ENCODE peak calls at places on chromosome 4, in five cellular contexts. One of them, this sample, is unnamed.
A peak's percentile ranks its signal among the peaks of the same experiment; 100 is the strongest.

GRCh38 chr4:28373601-28374000 is 1513.0 kb downstream of the STIM2 start:
- DNase-seq in bronchial epithelial cell: peak; percentile 90
- DNase-seq in NCI-H345: no peak
- DNase-seq in stimulated activated effector memory CD8-positive, alpha-beta T cell treated with anti-CD3 and anti-CD28 coated beads, Interleukin-12 subunit alpha, Interleukin-12 subunit beta, amount 100 ng/mL, for 72 hours: no peak
- DNase-seq in AG08396: no peak
- DNase-seq in this sample: no peak

GRCh38 chr4:41024556-41025491 is 189.5 kb downstream of the APBB2 start:
- DNase-seq in NCI-H345: no peak
- DNase-seq in bronchial epithelial cell: peak; percentile 79
- DNase-seq in stimulated activated effector memory CD8-positive, alpha-beta T cell treated with anti-CD3 and anti-CD28 coated beads, Interleukin-12 subunit alpha, Interleukin-12 subunit beta, amount 100 ng/mL, for 72 hours: no peak
- DNase-seq in AG08396: no peak
- DNase-seq in this sample: no peak

GRCh38 chr4:150080875-150081274 is 2.6 kb downstream of the DCLK2 start:
- DNase-seq in NCI-H345: no peak
- DNase-seq in bronchial epithelial cell: no peak
- DNase-seq in stimulated activated effector memory CD8-positive, alpha-beta T cell treated with anti-CD3 and anti-CD28 coated beads, Interleukin-12 subunit alpha, Interleukin-12 subunit beta, amount 100 ng/mL, for 72 hours: no peak
- DNase-seq in AG08396: no peak
- DNase-seq in this sample: no peak

GRCh38 chr4:38366997-38367396 is 297.0 kb upstream of the KLF3 start:
- DNase-seq in stimulated activated effector memory CD8-positive, alpha-beta T cell treated with anti-CD3 and anti-CD28 coated beads, Interleukin-12 subunit alpha, Interleukin-12 subunit beta, amount 100 ng/mL, for 72 hours: no peak
- DNase-seq in bronchial epithelial cell: no peak
- DNase-seq in AG08396: no peak
- DNase-seq in NCI-H345: peak; percentile 4
- DNase-seq in this sample: no peak

GRCh38 chr4:175986-176385 is 51.7 kb downstream of the ZNF718 start:
- DNase-seq in AG08396: no peak
- DNase-seq in bronchial epithelial cell: no peak
- DNase-seq in stimulated activated effector memory CD8-positive, alpha-beta T cell treated with anti-CD3 and anti-CD28 coated beads, Interleukin-12 subunit alpha, Interleukin-12 subunit beta, amount 100 ng/mL, for 72 hours: no peak
- DNase-seq in NCI-H345: no peak
- DNase-seq in this sample: no peak

GRCh38 chr4:185290656-185291055 is 81.3 kb downstream of the SNX25 start:
- DNase-seq in stimulated activated effector memory CD8-positive, alpha-beta T cell treated with anti-CD3 and anti-CD28 coated beads, Interleukin-12 subunit alpha, Interleukin-12 subunit beta, amount 100 ng/mL, for 72 hours: no peak
- DNase-seq in bronchial epithelial cell: no peak
- DNase-seq in AG08396: no peak
- DNase-seq in NCI-H345: no peak
- DNase-seq in this sample: no peak

GRCh38 chr4:86529450-86529849 is 64.7 kb upstream of the PTPN13 start:
- DNase-seq in AG08396: no peak
- DNase-seq in stimulated activated effector memory CD8-positive, alpha-beta T cell treated with anti-CD3 and anti-CD28 coated beads, Interleukin-12 subunit alpha, Interleukin-12 subunit beta, amount 100 ng/mL, for 72 hours: no peak
- DNase-seq in bronchial epithelial cell: no peak
- DNase-seq in NCI-H345: peak; percentile 57
- DNase-seq in this sample: no peak

GRCh38 chr4:75432683-75433082 is 81.5 kb downstream of the RCHY1 start:
- DNase-seq in stimulated activated effector memory CD8-positive, alpha-beta T cell treated with anti-CD3 and anti-CD28 coated beads, Interleukin-12 subunit alpha, Interleukin-12 subunit beta, amount 100 ng/mL, for 72 hours: no peak
- DNase-seq in AG08396: peak; percentile 11
- DNase-seq in NCI-H345: no peak
- DNase-seq in bronchial epithelial cell: peak; percentile 13
- DNase-seq in this sample: no peak

GRCh38 chr4:69881173-69881773 is 21.3 kb upstream of the SULT1E1 start:
- DNase-seq in AG08396: peak; percentile 8
- DNase-seq in bronchial epithelial cell: peak; percentile 48
- DNase-seq in stimulated activated effector memory CD8-positive, alpha-beta T cell treated with anti-CD3 and anti-CD28 coated beads, Interleukin-12 subunit alpha, Interleukin-12 subunit beta, amount 100 ng/mL, for 72 hours: no peak
- DNase-seq in NCI-H345: peak; percentile 26
- DNase-seq in this sample: no peak

GRCh38 chr4:86117781-86118302 is 242.0 kb downstream of the MAPK10 start:
- DNase-seq in bronchial epithelial cell: peak; percentile 15
- DNase-seq in NCI-H345: no peak
- DNase-seq in stimulated activated effector memory CD8-positive, alpha-beta T cell treated with anti-CD3 and anti-CD28 coated beads, Interleukin-12 subunit alpha, Interleukin-12 subunit beta, amount 100 ng/mL, for 72 hours: no peak
- DNase-seq in AG08396: peak; percentile 26
- DNase-seq in this sample: peak; percentile 12

GRCh38 chr4:7361256-7361655 is 73.5 kb downstream of the PSAPL1 start:
- DNase-seq in NCI-H345: no peak
- DNase-seq in stimulated activated effector memory CD8-positive, alpha-beta T cell treated with anti-CD3 and anti-CD28 coated beads, Interleukin-12 subunit alpha, Interleukin-12 subunit beta, amount 100 ng/mL, for 72 hours: no peak
- DNase-seq in AG08396: no peak
- DNase-seq in bronchial epithelial cell: no peak
- DNase-seq in this sample: no peak

GRCh38 chr4:142683503-142683902 is 162.6 kb downstream of the INPP4B start:
- DNase-seq in bronchial epithelial cell: peak; percentile 92
- DNase-seq in AG08396: no peak
- DNase-seq in NCI-H345: no peak
- DNase-seq in stimulated activated effector memory CD8-positive, alpha-beta T cell treated with anti-CD3 and anti-CD28 coated beads, Interleukin-12 subunit alpha, Interleukin-12 subunit beta, amount 100 ng/mL, for 72 hours: no peak
- DNase-seq in this sample: no peak

GRCh38 chr4:104969394-104970066 is 177.1 kb upstream of the TET2 start:
- DNase-seq in NCI-H345: no peak
- DNase-seq in AG08396: no peak
- DNase-seq in bronchial epithelial cell: peak; percentile 35
- DNase-seq in stimulated activated effector memory CD8-positive, alpha-beta T cell treated with anti-CD3 and anti-CD28 coated beads, Interleukin-12 subunit alpha, Interleukin-12 subunit beta, amount 100 ng/mL, for 72 hours: no peak
- DNase-seq in this sample: no peak

GRCh38 chr4:139913995-139914394 is 240.0 kb downstream of the MAML3 start:
- DNase-seq in AG08396: peak; percentile 9
- DNase-seq in NCI-H345: no peak
- DNase-seq in stimulated activated effector memory CD8-positive, alpha-beta T cell treated with anti-CD3 and anti-CD28 coated beads, Interleukin-12 subunit alpha, Interleukin-12 subunit beta, amount 100 ng/mL, for 72 hours: no peak
- DNase-seq in bronchial epithelial cell: no peak
- DNase-seq in this sample: no peak

GRCh38 chr4:186029731-186030421 is 39.1 kb upstream of the TLR3 start:
- DNase-seq in AG08396: no peak
- DNase-seq in NCI-H345: peak; percentile 53
- DNase-seq in stimulated activated effector memory CD8-positive, alpha-beta T cell treated with anti-CD3 and anti-CD28 coated beads, Interleukin-12 subunit alpha, Interleukin-12 subunit beta, amount 100 ng/mL, for 72 hours: no peak
- DNase-seq in bronchial epithelial cell: peak; percentile 17
- DNase-seq in this sample: no peak

GRCh38 chr4:6198278-6198677 is 2.1 kb downstream of the JAKMIP1 start:
- DNase-seq in stimulated activated effector memory CD8-positive, alpha-beta T cell treated with anti-CD3 and anti-CD28 coated beads, Interleukin-12 subunit alpha, Interleukin-12 subunit beta, amount 100 ng/mL, for 72 hours: peak; percentile 93
- DNase-seq in bronchial epithelial cell: no peak
- DNase-seq in NCI-H345: no peak
- DNase-seq in AG08396: no peak
- DNase-seq in this sample: no peak

GRCh38 chr4:108117473-108118182 is 51.1 kb downstream of the LEF1 start:
- DNase-seq in stimulated activated effector memory CD8-positive, alpha-beta T cell treated with anti-CD3 and anti-CD28 coated beads, Interleukin-12 subunit alpha, Interleukin-12 subunit beta, amount 100 ng/mL, for 72 hours: no peak
- DNase-seq in bronchial epithelial cell: no peak
- DNase-seq in NCI-H345: no peak
- DNase-seq in AG08396: no peak
- DNase-seq in this sample: no peak

GRCh38 chr4:159229164-159229563 is 126.3 kb downstream of the RAPGEF2 start:
- DNase-seq in AG08396: peak; percentile 64
- DNase-seq in bronchial epithelial cell: peak; percentile 55
- DNase-seq in NCI-H345: no peak
- DNase-seq in stimulated activated effector memory CD8-positive, alpha-beta T cell treated with anti-CD3 and anti-CD28 coated beads, Interleukin-12 subunit alpha, Interleukin-12 subunit beta, amount 100 ng/mL, for 72 hours: no peak
- DNase-seq in this sample: no peak